ENCODE peak calls at places on chromosomes 11 and 22, in four cellular contexts. D, W, M and X are unnamed samples.

GRCh38 chr11:74870485-74870884 is 78.4 kb downstream of the XRRA1 start:
- DNase-seq in D (no peak), W (peak), M (no peak), X (no peak)

GRCh38 chr22:38901111-38901641 is 29.2 kb upstream of the CBX6 start:
- DNase-seq in D (no peak), W (no peak), M (no peak), X (no peak)

GRCh38 chr11:73280606-73281005 is 8.5 kb downstream of the P2RY6 start:
- DNase-seq in D (no peak), W (no peak), M (no peak), X (no peak)

GRCh38 chr22:37912171-37912570 is 6.1 kb downstream of the MICALL1 start:
- DNase-seq in D (no peak), W (no peak), M (no peak), X (no peak)

GRCh38 chr22:28837640-28838039 is 37.3 kb upstream of the XBP1 start:
- DNase-seq in D (no peak), W (no peak), M (no peak), X (no peak)

GRCh38 chr11:44894217-44894617 is 56.5 kb downstream of the TP53I11 start:
- DNase-seq in D (no peak), W (peak), M (peak), X (no peak)

GRCh38 chr11:30360741-30361140 is 37.8 kb downstream of the ARL14EP start:
- DNase-seq in D (no peak), W (no peak), M (no peak), X (no peak)

GRCh38 chr11:64560941-64561340 is 30.1 kb upstream of the SLC22A12 start:
- DNase-seq in D (no peak), W (no peak), M (no peak), X (peak)

GRCh38 chr11:44167047-44167446 is 71.6 kb downstream of the EXT2 start:
- DNase-seq in D (no peak), W (no peak), M (no peak), X (no peak)

GRCh38 chr11:106961518-106961917 is 56.8 kb downstream of the GUCY1A2 start:
- DNase-seq in D (no peak), W (peak), M (no peak), X (no peak)

GRCh38 chr11:33889821-33890378 is 2.0 kb downstream of the LMO2 start:
- DNase-seq in D (no peak), W (no peak), M (no peak), X (no peak)

GRCh38 chr22:20021196-20022181 is 579 bp downstream of the TANGO2 start:
- DNase-seq in D (no peak), W (peak), M (peak), X (no peak)

GRCh38 chr11:74566386-74566960 is 25.9 kb upstream of the POLD3 start:
- DNase-seq in D (no peak), W (no peak), M (peak), X (no peak)

GRCh38 chr11:64969209-64969608 is 2.7 kb downstream of the MAJIN start:
- DNase-seq in D (no peak), W (peak), M (no peak), X (no peak)

GRCh38 chr22:29431986-29432385 is 6.4 kb upstream of the RFPL1 start:
- DNase-seq in D (no peak), W (no peak), M (no peak), X (no peak)

GRCh38 chr22:36453266-36453607 is 28.2 kb downstream of the TXN2 start:
- DNase-seq in D (no peak), W (no peak), M (no peak), X (no peak)

GRCh38 chr22:35726933-35727332 is 9.3 kb downstream of the APOL5 start:
- DNase-seq in D (no peak), W (no peak), M (no peak), X (no peak)

GRCh38 chr11:108793138-108793537 is 128.3 kb downstream of the DDX10 start:
- DNase-seq in D (no peak), W (no peak), M (no peak), X (no peak)

GRCh38 chr11:69044111-69045013 is 4.4 kb upstream of the TPCN2 start:
- DNase-seq in D (peak), W (peak), M (peak), X (no peak)

GRCh38 chr11:132910016-132910760 is 622.1 kb downstream of the OPCML start:
- DNase-seq in D (no peak), W (no peak), M (no peak), X (no peak)

GRCh38 chr11:32056445-32056844 is 34.4 kb upstream of the RCN1 start:
- DNase-seq in D (no peak), W (peak), M (no peak), X (no peak)

GRCh38 chr22:28792491-28793383 is 7.6 kb downstream of the XBP1 start:
- DNase-seq in D (no peak), W (no peak), M (no peak), X (no peak)

GRCh38 chr11:78940500-78941225 is 366.0 kb upstream of the NARS2 start:
- DNase-seq in D (no peak), W (no peak), M (no peak), X (no peak)

GRCh38 chr11:9990221-9990973 is 303.6 kb downstream of the SBF2 start:
- DNase-seq in D (no peak), W (no peak), M (no peak), X (no peak)

GRCh38 chr11:76919887-76920746 is 59.4 kb downstream of the ACER3 start:
- DNase-seq in D (peak), W (peak), M (peak), X (no peak)

GRCh38 chr22:46432164-46433068 is 96.9 kb downstream of the TRMU start:
- DNase-seq in D (no peak), W (no peak), M (no peak), X (no peak)

GRCh38 chr22:36385491-36386350 is 2.0 kb downstream of the MYH9 start:
- DNase-seq in D (peak), W (no peak), M (peak), X (no peak)

GRCh38 chr11:126157326-126158030 is 54.0 kb downstream of the RPUSD4 start:
- DNase-seq in D (no peak), W (no peak), M (no peak), X (peak)

GRCh38 chr11:66981976-66982578 is 7.0 kb downstream of the C11orf86 start:
- DNase-seq in D (peak), W (peak), M (peak), X (no peak)

GRCh38 chr11:4375431-4376113 is 7.4 kb upstream of the OR52B4 start:
- DNase-seq in D (no peak), W (no peak), M (no peak), X (no peak)

GRCh38 chr11:115548878-115549528 is 44.8 kb upstream of the CADM1 start:
- DNase-seq in D (no peak), W (no peak), M (peak), X (no peak)
- TF ChIP-seq CTCF in D (no peak), W (no peak), M (no peak), X (no peak)

GRCh38 chr11:70270877-70271634 is 566 bp downstream of the PPFIA1 start:
- DNase-seq in D (no peak), W (peak), M (peak), X (peak)
- TF ChIP-seq CTCF in D (no peak), W (no peak), M (no peak), X (peak)

GRCh38 chr22:44242946-44243724 is 62.4 kb downstream of the PARVG start:
- DNase-seq in D (no peak), W (no peak), M (no peak), X (peak)
- TF ChIP-seq CTCF in D (no peak), W (no peak), M (no peak), X (no peak)

GRCh38 chr11:91374794-91375193 is 849.8 kb upstream of the FAT3 start:
- DNase-seq in D (no peak), W (no peak), M (no peak), X (no peak)

GRCh38 chr11:91373497-91373896 is 851.1 kb upstream of the FAT3 start:
- DNase-seq in D (no peak), W (no peak), M (no peak), X (no peak)
- TF ChIP-seq CTCF in D (no peak), W (no peak), M (no peak), X (peak)

GRCh38 chr11:128776434-128777284 is 82.8 kb downstream of the FLI1 start:
- DNase-seq in D (no peak), W (peak), M (peak), X (no peak)
- TF ChIP-seq CTCF in D (no peak), W (peak), M (peak), X (peak)

GRCh38 chr11:119778391-119779194 is 49.6 kb upstream of the NECTIN1 start:
- DNase-seq in D (no peak), W (no peak), M (no peak), X (peak)
- TF ChIP-seq CTCF in D (no peak), W (no peak), M (no peak), X (no peak)

DNA sequence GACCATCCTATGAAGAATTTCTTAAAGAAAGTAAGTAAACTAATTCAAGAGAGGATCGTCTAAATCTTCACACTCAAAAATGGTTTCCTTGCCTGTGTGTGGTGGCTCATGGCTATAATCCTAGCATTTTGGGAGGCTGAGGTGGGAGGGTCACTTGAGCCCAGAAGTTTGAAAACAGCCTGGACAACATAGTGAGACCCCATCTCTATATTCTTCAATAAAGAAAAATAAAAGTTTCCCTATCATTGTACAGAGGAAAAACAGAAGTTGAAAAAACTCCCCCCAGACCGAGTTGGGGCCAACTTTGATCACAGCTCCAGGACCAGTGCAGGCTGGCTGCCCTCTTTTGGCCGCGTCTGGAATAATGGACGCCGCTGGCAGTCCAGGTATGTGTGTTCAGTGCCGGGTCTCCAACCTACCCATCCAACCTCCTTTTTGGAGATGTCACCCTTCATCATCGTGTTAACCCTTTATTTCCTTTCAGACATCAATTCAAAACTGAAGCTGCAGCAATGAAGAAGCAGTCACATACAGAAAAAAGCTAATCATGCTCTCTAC is 3.0 kb downstream of the RPS25 start:
- DNase-seq in D (no peak), W (no peak), M (no peak), X (peak)
- TF ChIP-seq CTCF in D (no peak), W (no peak), M (peak), X (peak)